ENCODE peak calls at places on chromosomes 7 and 10, in four cellular contexts. One of them, this sample, is unnamed.

GRCh38 chr7:110421490-110422241 is 669.3 kb upstream of the LRRN3 start:
- DNase-seq in fibroblast of lung: no peak
- DNase-seq in activated T-helper 1 cell treated with anti-CD3 and anti-CD28 coated beads, Interleukin-12 subunit alpha, Interleukin-12 subunit beta, Interleukin-2, Interleukin-4 antibody, amounts not matched to agents 30 ng/mL and 10 ng/mL and 1 ng/mL, durations not matched to agents 14 hours and 24 hours and 36 hours: no peak
- DNase-seq in hepatic stellate cell: no peak
- DNase-seq in this sample: no peak

GRCh38 chr7:80231719-80232118 is 97.1 kb downstream of the GNAI1 start:
- DNase-seq in fibroblast of lung: peak; percentile 58
- DNase-seq in hepatic stellate cell: peak; percentile 17
- DNase-seq in activated T-helper 1 cell treated with anti-CD3 and anti-CD28 coated beads, Interleukin-12 subunit alpha, Interleukin-12 subunit beta, Interleukin-2, Interleukin-4 antibody, amounts not matched to agents 30 ng/mL and 10 ng/mL and 1 ng/mL, durations not matched to agents 14 hours and 24 hours and 36 hours: no peak
- DNase-seq in this sample: peak; percentile 57

GRCh38 chr7:10956528-10956927 is 17.1 kb upstream of the PHF14 start:
- DNase-seq in fibroblast of lung: no peak
- DNase-seq in activated T-helper 1 cell treated with anti-CD3 and anti-CD28 coated beads, Interleukin-12 subunit alpha, Interleukin-12 subunit beta, Interleukin-2, Interleukin-4 antibody, amounts not matched to agents 30 ng/mL and 10 ng/mL and 1 ng/mL, durations not matched to agents 14 hours and 24 hours and 36 hours: no peak
- DNase-seq in hepatic stellate cell: no peak
- DNase-seq in this sample: no peak

GRCh38 chr7:106050743-106051110 is 61.4 kb downstream of the SYPL1 start:
- DNase-seq in fibroblast of lung: peak; percentile 52
- DNase-seq in hepatic stellate cell: no peak
- DNase-seq in activated T-helper 1 cell treated with anti-CD3 and anti-CD28 coated beads, Interleukin-12 subunit alpha, Interleukin-12 subunit beta, Interleukin-2, Interleukin-4 antibody, amounts not matched to agents 30 ng/mL and 10 ng/mL and 1 ng/mL, durations not matched to agents 14 hours and 24 hours and 36 hours: no peak
- DNase-seq in this sample: peak; percentile 56

GRCh38 chr7:47040795-47041194 is 541.1 kb downstream of the TNS3 start:
- DNase-seq in fibroblast of lung: peak; percentile 28
- DNase-seq in hepatic stellate cell: no peak
- DNase-seq in activated T-helper 1 cell treated with anti-CD3 and anti-CD28 coated beads, Interleukin-12 subunit alpha, Interleukin-12 subunit beta, Interleukin-2, Interleukin-4 antibody, amounts not matched to agents 30 ng/mL and 10 ng/mL and 1 ng/mL, durations not matched to agents 14 hours and 24 hours and 36 hours: no peak
- DNase-seq in this sample: no peak

GRCh38 chr10:118856106-118856505 is 101.3 kb upstream of the CACUL1 start:
- DNase-seq in fibroblast of lung: no peak
- DNase-seq in hepatic stellate cell: no peak
- DNase-seq in activated T-helper 1 cell treated with anti-CD3 and anti-CD28 coated beads, Interleukin-12 subunit alpha, Interleukin-12 subunit beta, Interleukin-2, Interleukin-4 antibody, amounts not matched to agents 30 ng/mL and 10 ng/mL and 1 ng/mL, durations not matched to agents 14 hours and 24 hours and 36 hours: no peak
- DNase-seq in this sample: no peak

GRCh38 chr7:151940048-151940845 is 16.0 kb upstream of the GALNTL5 start:
- DNase-seq in hepatic stellate cell: no peak
- DNase-seq in activated T-helper 1 cell treated with anti-CD3 and anti-CD28 coated beads, Interleukin-12 subunit alpha, Interleukin-12 subunit beta, Interleukin-2, Interleukin-4 antibody, amounts not matched to agents 30 ng/mL and 10 ng/mL and 1 ng/mL, durations not matched to agents 14 hours and 24 hours and 36 hours: no peak
- DNase-seq in fibroblast of lung: peak; percentile 92
- DNase-seq in this sample: peak; percentile 78

GRCh38 chr7:149468208-149468607 is 7.3 kb upstream of the ZNF777 start:
- DNase-seq in activated T-helper 1 cell treated with anti-CD3 and anti-CD28 coated beads, Interleukin-12 subunit alpha, Interleukin-12 subunit beta, Interleukin-2, Interleukin-4 antibody, amounts not matched to agents 30 ng/mL and 10 ng/mL and 1 ng/mL, durations not matched to agents 14 hours and 24 hours and 36 hours: no peak
- DNase-seq in fibroblast of lung: no peak
- DNase-seq in hepatic stellate cell: no peak
- DNase-seq in this sample: no peak

GRCh38 chr7:124276005-124276606 is 243.2 kb upstream of the TMEM229A start:
- DNase-seq in activated T-helper 1 cell treated with anti-CD3 and anti-CD28 coated beads, Interleukin-12 subunit alpha, Interleukin-12 subunit beta, Interleukin-2, Interleukin-4 antibody, amounts not matched to agents 30 ng/mL and 10 ng/mL and 1 ng/mL, durations not matched to agents 14 hours and 24 hours and 36 hours: no peak
- DNase-seq in hepatic stellate cell: no peak
- DNase-seq in fibroblast of lung: peak; percentile 17
- DNase-seq in this sample: peak; percentile 35

GRCh38 chr7:30634193-30634626 is 39.5 kb downstream of the GARS1 start:
- DNase-seq in hepatic stellate cell: no peak
- DNase-seq in fibroblast of lung: no peak
- DNase-seq in activated T-helper 1 cell treated with anti-CD3 and anti-CD28 coated beads, Interleukin-12 subunit alpha, Interleukin-12 subunit beta, Interleukin-2, Interleukin-4 antibody, amounts not matched to agents 30 ng/mL and 10 ng/mL and 1 ng/mL, durations not matched to agents 14 hours and 24 hours and 36 hours: no peak
- DNase-seq in this sample: no peak

GRCh38 chr10:87705339-87705738 is 45.7 kb downstream of the PAPSS2 start:
- DNase-seq in activated T-helper 1 cell treated with anti-CD3 and anti-CD28 coated beads, Interleukin-12 subunit alpha, Interleukin-12 subunit beta, Interleukin-2, Interleukin-4 antibody, amounts not matched to agents 30 ng/mL and 10 ng/mL and 1 ng/mL, durations not matched to agents 14 hours and 24 hours and 36 hours: no peak
- DNase-seq in hepatic stellate cell: no peak
- DNase-seq in fibroblast of lung: no peak
- DNase-seq in this sample: peak; percentile 64

GRCh38 chr10:110717830-110718595 is 73.9 kb downstream of the RBM20 start:
- DNase-seq in fibroblast of lung: no peak
- DNase-seq in activated T-helper 1 cell treated with anti-CD3 and anti-CD28 coated beads, Interleukin-12 subunit alpha, Interleukin-12 subunit beta, Interleukin-2, Interleukin-4 antibody, amounts not matched to agents 30 ng/mL and 10 ng/mL and 1 ng/mL, durations not matched to agents 14 hours and 24 hours and 36 hours: no peak
- DNase-seq in hepatic stellate cell: no peak
- DNase-seq in this sample: no peak

GRCh38 chr10:99731296-99732032 is 463 bp downstream of the COX15 start:
- DNase-seq in activated T-helper 1 cell treated with anti-CD3 and anti-CD28 coated beads, Interleukin-12 subunit alpha, Interleukin-12 subunit beta, Interleukin-2, Interleukin-4 antibody, amounts not matched to agents 30 ng/mL and 10 ng/mL and 1 ng/mL, durations not matched to agents 14 hours and 24 hours and 36 hours: no peak
- DNase-seq in hepatic stellate cell: no peak
- DNase-seq in fibroblast of lung: no peak
- DNase-seq in this sample: peak; percentile 21

GRCh38 chr7:110418651-110419270 is 672.2 kb upstream of the LRRN3 start:
- DNase-seq in activated T-helper 1 cell treated with anti-CD3 and anti-CD28 coated beads, Interleukin-12 subunit alpha, Interleukin-12 subunit beta, Interleukin-2, Interleukin-4 antibody, amounts not matched to agents 30 ng/mL and 10 ng/mL and 1 ng/mL, durations not matched to agents 14 hours and 24 hours and 36 hours: no peak
- DNase-seq in fibroblast of lung: no peak
- DNase-seq in hepatic stellate cell: no peak
- DNase-seq in this sample: no peak

This sample was measured in ELR.